ENCODE peak calls at places on chromosomes 2 and 18, in nine cellular contexts. Y is mammary epithelial cell, D is fibroblast of lung, V is hepatocyte, J is HCT116, T is GM12878, A is endothelial cell of umbilical vein, O is K562, K is DND-41. U is an unnamed sample.

GRCh38 chr2:127537644-127538043 is 2.2 kb downstream of the MYO7B start:
- DNase-seq in T (no peak), K (no peak), Y (no peak), O (no peak), J (no peak), V (no peak), D (no peak), A (no peak), U (no peak)

GRCh38 chr18:11336241-11336640 is 186.9 kb upstream of the PIEZO2 start:
- DNase-seq in J (no peak), V (no peak), A (no peak), K (no peak), T (no peak), O (no peak), D (no peak), Y (no peak), U (no peak)

GRCh38 chr18:48031011-48031480 is 100.6 kb upstream of the SMAD2 start:
- DNase-seq in D (peak; percentile 45), O (peak; percentile 40), Y (peak; percentile 62), T (no peak), J (peak; percentile 51), A (peak; percentile 35), V (peak; percentile 84), K (peak; percentile 29), U (no peak)

GRCh38 chr2:72142743-72143440 is 4.8 kb downstream of the CYP26B1 start:
- DNase-seq in J (no peak), K (no peak), O (no peak), A (peak; percentile 28), V (peak; percentile 86), D (no peak), T (no peak), Y (no peak), U (no peak)

GRCh38 chr2:2321250-2321545 is 9.9 kb downstream of the MYT1L start:
- DNase-seq in A (no peak), Y (no peak), T (no peak), O (no peak), J (no peak), V (no peak), D (no peak), K (no peak), U (no peak)

GRCh38 chr2:74379851-74380789 is at the start of gene DCTN1:
- DNase-seq in A (peak; percentile 30), J (no peak), K (peak; percentile 35), V (peak; percentile 74), O (peak; percentile 52), Y (peak; percentile 50), T (no peak), D (peak; percentile 81), U (no peak)

GRCh38 chr18:69725009-69725408 is 222.7 kb downstream of the CD226 start:
- DNase-seq in Y (no peak), A (no peak), D (peak; percentile 82), V (no peak), O (no peak), T (no peak), K (no peak), J (no peak), U (no peak)

GRCh38 chr18:79617521-79618500 is 61.8 kb upstream of the CTDP1 start:
- DNase-seq in D (no peak), O (no peak), Y (no peak), K (no peak), J (no peak), T (no peak), V (no peak), A (no peak), U (no peak)

GRCh38 chr2:241965931-241966412 is 96.4 kb downstream of the RTP5 start:
- DNase-seq in T (peak; percentile 65), Y (no peak), K (peak; percentile 93), V (peak; percentile 89), O (peak; percentile 31), D (peak; percentile 98), A (peak; percentile 73), J (peak; percentile 71), U (peak; percentile 67)

GRCh38 chr2:178477443-178478099 is 829 bp downstream of the FKBP7 start:
- DNase-seq in V (no peak), O (no peak), Y (no peak), D (no peak), A (no peak), J (no peak), K (no peak), T (no peak), U (no peak)

GRCh38 chr2:219668316-219668715 is 40.9 kb downstream of the SLC4A3 start:
- DNase-seq in D (no peak), A (no peak), T (no peak), V (no peak), J (no peak), O (no peak), Y (no peak), K (no peak), U (no peak)

GRCh38 chr18:47772374-47773248 is 157.8 kb downstream of the SMAD2 start:
- DNase-seq in D (peak; percentile 30), A (peak; percentile 76), O (peak; percentile 48), J (peak; percentile 60), V (peak; percentile 68), Y (peak; percentile 80), K (peak; percentile 65), T (no peak), U (no peak)

DNA sequence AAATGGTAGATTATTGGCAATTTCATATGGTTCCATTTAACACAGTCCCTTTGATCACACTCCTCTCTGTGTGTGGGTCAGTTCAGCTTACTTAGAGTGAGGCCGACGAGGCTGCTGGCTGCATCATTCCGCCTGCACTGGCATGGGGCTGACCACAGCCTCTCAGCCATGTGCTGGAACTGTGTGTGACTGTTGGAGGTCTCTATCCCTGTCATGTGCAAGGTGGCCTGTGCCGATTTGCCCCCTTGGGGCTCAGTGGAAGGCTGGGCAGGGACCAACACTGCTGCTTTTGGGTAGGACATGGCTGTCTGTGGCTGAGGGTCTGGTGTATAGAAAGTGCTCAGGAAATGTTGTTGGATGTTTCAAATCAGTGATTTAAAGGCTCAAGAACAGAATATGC is 454.0 kb upstream of the HS6ST1 start:
- DNase-seq in T (no peak), A (no peak), J (no peak), D (no peak), Y (no peak), K (peak; percentile 0), V (no peak), O (no peak), U (no peak)
- TF ChIP-seq EZH2 in T (no peak), A (no peak), J (no peak), D (no peak), Y (no peak), K (no peak), V (no peak), O (no peak), U (no peak)

GRCh38 chr2:182445566-182445965 is 18.7 kb upstream of the PDE1A start:
- DNase-seq in D (peak; percentile 27), O (no peak), V (no peak), Y (no peak), K (no peak), J (no peak), T (no peak), A (peak; percentile 63), U (no peak)

GRCh38 chr2:182446087-182446486 is 19.3 kb upstream of the PDE1A start:
- DNase-seq in J (no peak), T (no peak), O (no peak), Y (no peak), A (no peak), D (peak; percentile 31), V (no peak), K (no peak), U (no peak)

GRCh38 chr2:182447843-182448242 is 21.0 kb upstream of the PDE1A start:
- DNase-seq in K (no peak), T (no peak), D (peak; percentile 81), J (no peak), Y (no peak), O (no peak), V (peak; percentile 13), A (no peak), U (no peak)

GRCh38 chr2:182447163-182447562 is 20.3 kb upstream of the PDE1A start:
- DNase-seq in K (no peak), O (no peak), A (no peak), T (no peak), Y (no peak), D (no peak), J (no peak), V (no peak), U (no peak)

DNA sequence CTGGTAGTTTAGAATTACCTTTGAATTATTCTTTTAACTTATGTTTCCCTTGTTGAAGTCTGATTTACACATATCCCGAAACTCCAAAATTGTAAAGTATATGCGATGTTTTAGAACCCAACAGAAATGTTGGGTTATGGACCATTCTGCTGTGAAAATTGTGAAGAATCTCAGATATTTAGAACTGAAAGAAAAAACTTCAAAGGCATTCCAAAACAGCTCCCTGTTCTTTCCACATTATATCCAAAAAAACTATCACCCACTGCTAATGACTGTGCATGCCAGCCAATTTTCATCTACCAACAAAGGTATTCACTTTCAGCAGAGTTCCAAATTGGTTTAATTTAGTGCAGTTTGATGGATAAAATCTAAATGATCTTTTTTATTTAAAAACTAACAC is 21.5 kb upstream of the PDE1A start:
- DNase-seq in K (no peak), D (peak; percentile 27), Y (no peak), T (no peak), J (no peak), A (no peak), O (no peak), V (no peak), U (no peak)
- TF ChIP-seq EZH2 in K (no peak), D (no peak), Y (no peak), T (no peak), J (no peak), A (no peak), O (no peak), V (no peak), U (no peak)

GRCh38 chr18:63318882-63319382 is 637 bp downstream of the BCL2 start:
- DNase-seq in V (no peak), D (no peak), J (no peak), K (no peak), A (peak; percentile 31), O (no peak), Y (no peak), T (no peak), U (no peak)
- TF ChIP-seq EZH2 in V (no peak), D (no peak), J (no peak), K (no peak), A (no peak), O (no peak), Y (no peak), T (no peak), U (no peak)

DNA sequence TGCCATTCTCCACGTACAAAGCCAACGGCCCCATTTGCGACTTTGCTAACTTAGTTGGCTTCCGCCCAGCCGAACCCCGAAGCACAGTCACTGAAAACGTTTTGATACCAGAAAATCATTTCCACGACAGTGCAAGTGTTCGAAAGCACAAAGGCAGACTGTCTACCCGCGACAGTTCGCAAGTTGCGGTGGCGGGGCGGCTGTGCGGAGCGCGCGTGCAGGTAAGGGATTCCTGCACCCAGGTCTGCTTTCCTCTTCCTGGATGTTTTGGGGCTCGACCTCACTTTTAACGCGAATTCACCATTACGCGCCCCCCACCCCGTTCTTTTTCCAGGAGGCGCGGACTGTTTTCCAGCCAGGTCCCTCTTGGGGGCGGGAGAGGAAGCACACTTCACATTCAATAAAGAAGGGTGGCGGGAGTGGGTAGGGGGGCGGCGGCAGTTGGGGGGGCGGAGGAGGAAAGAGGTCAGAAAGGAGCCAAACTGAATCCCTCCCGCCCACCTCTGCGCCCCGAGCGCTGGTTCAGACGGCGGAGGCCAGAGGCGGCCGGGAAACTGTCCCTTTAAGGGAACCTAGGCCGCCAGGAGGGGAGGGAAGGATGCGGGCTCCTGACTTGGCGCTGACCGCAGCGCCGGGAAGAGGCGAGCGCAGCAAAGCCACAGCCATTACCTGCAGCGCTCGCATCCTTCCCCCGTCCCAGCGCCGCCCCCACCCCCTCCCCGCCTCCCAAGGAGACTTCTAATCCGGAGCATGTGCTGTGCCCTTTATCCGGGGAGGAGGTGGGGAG is 107.5 kb upstream of the KCTD1 start:
- DNase-seq in O (no peak), J (no peak), Y (peak; percentile 63), T (no peak), V (peak; percentile 77), D (peak; percentile 53), A (peak; percentile 20), K (peak; percentile 69), U (no peak)
- TF ChIP-seq EZH2 in O (no peak), J (no peak), Y (peak; percentile 99), T (no peak), V (peak; percentile 69), D (peak; percentile 97), A (peak; percentile 90), K (no peak), U (no peak)